ENCODE peak calls at places on chromosomes 13 and 19, in seven cellular contexts. A is Panc1, Q is RWPE2, X is heart right ventricle, K is lower lobe of right lung, T is psoas muscle, R is IMR-90. D is an unnamed sample.
A peak's percentile ranks its signal among the peaks of the same experiment; 100 is the strongest.

GRCh38 chr13:95300625-95301134 is 571 bp downstream of the ABCC4 start:
- ATAC-seq in A (peak; percentile 70), Q (peak; percentile 40), X (peak; percentile 62), K (peak; percentile 46), T (peak; percentile 31), R (peak; percentile 64), D (peak; percentile 35)

GRCh38 chr13:51638497-51638871 is 54.2 kb downstream of the WDFY2 start:
- ATAC-seq in A (peak; percentile 56), Q (peak; percentile 54), X (no peak), K (no peak), T (no peak), R (no peak), D (no peak)

GRCh38 chr19:47560999-47561398 is 11.9 kb downstream of the ZNF541 start:
- ATAC-seq in A (no peak), Q (no peak), X (no peak), K (no peak), T (no peak), R (no peak), D (no peak)

GRCh38 chr19:57099199-57099661 is 20.6 kb upstream of the USP29 start:
- ATAC-seq in A (peak; percentile 88), Q (peak; percentile 38), X (peak; percentile 85), K (peak; percentile 83), T (no peak), R (peak; percentile 73), D (peak; percentile 46)

GRCh38 chr13:53105881-53106280 is 77.3 kb downstream of the OLFM4 start:
- ATAC-seq in A (no peak), Q (no peak), X (no peak), K (no peak), T (no peak), R (no peak), D (no peak)

GRCh38 chr19:5851302-5851701 is at the start of gene FUT3:
- ATAC-seq in A (no peak), Q (peak; percentile 58), X (no peak), K (peak; percentile 92), T (no peak), R (no peak), D (no peak)

GRCh38 chr19:39949026-39949747 is 14.8 kb upstream of the FCGBP start:
- ATAC-seq in A (peak; percentile 1), Q (no peak), X (no peak), K (no peak), T (no peak), R (no peak), D (no peak)

GRCh38 chr13:19685445-19685844 is 52.0 kb downstream of the MPHOSPH8 start:
- ATAC-seq in A (no peak), Q (no peak), X (no peak), K (no peak), T (no peak), R (no peak), D (no peak)

GRCh38 chr19:44846455-44847143 is 502 bp downstream of the NECTIN2 start:
- ATAC-seq in A (no peak), Q (no peak), X (no peak), K (no peak), T (no peak), R (no peak), D (no peak)

DNA sequence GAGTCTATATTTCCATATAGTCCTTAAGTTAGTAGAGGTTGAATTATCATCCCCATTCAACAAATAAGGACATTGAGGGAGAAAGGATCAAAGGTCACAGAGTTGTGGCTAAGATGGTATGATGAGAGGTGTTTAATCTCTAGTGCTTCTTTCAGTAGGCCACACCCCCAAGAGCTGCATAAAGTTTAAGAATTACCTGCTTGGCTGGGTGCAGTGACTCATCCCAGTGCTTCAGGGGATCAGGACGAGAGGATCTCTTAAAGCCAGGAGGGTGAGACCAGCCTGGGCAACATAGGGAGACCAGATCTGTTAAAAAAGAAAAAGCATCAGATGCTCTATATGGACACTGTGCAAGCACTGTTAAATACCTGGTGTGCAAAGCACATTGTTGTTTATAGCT is 560.0 kb upstream of the KLHL1 start:
- ATAC-seq in A (no peak), Q (peak; percentile 92), X (no peak), K (peak; percentile 84), T (no peak), R (no peak), D (no peak)
- H3K27ac ChIP-seq in A (no peak overlapping the region), Q (no peak overlapping the region), X (no peak overlapping the region), K (no peak overlapping the region), T (no peak overlapping the region), R (no peak overlapping the region), D (no peak overlapping the region)

GRCh38 chr19:27846944-27847343 is 1366.0 kb downstream of the UQCRFS1 start:
- ATAC-seq in A (no peak), Q (no peak), X (no peak), K (no peak), T (no peak), R (no peak), D (no peak)

GRCh38 chr19:27851543-27852060 is 1361.3 kb downstream of the UQCRFS1 start:
- ATAC-seq in A (no peak), Q (no peak), X (no peak), K (no peak), T (no peak), R (no peak), D (no peak)

GRCh38 chr19:27851002-27851481 is 1361.9 kb downstream of the UQCRFS1 start:
- ATAC-seq in A (no peak), Q (no peak), X (no peak), K (no peak), T (no peak), R (no peak), D (no peak)
- H3K4me1 ChIP-seq in A (no peaks in the 10 kb centered on the region), Q (no peaks in the 10 kb centered on the region), X (no peaks in the 10 kb centered on the region), K (no peaks in the 10 kb centered on the region), T (no peaks in the 10 kb centered on the region), R (no peaks in the 10 kb centered on the region), D (no peaks in the 10 kb centered on the region)

GRCh38 chr19:41902594-41902993 is 19.6 kb downstream of the ARHGEF1 start:
- ATAC-seq in A (no peak), Q (no peak), X (no peak), K (no peak), T (no peak), R (no peak), D (no peak)
- H3K4me3 ChIP-seq in A (no peak overlapping the region), Q (no peak overlapping the region), X (no peak overlapping the region), K (no peak overlapping the region), T (no peak overlapping the region), R (no peak overlapping the region), D (no peak overlapping the region)

GRCh38 chr19:10924597-10924996 is 3.8 kb downstream of the YIPF2 start:
- ATAC-seq in A (no peak), Q (no peak), X (no peak), K (no peak), T (no peak), R (no peak), D (no peak)

GRCh38 chr19:10928563-10929401 is at the start of the genes TIMM29 and YIPF2:
- ATAC-seq in A (peak; percentile 94), Q (peak; percentile 89), X (peak; percentile 94), K (peak; percentile 97), T (peak; percentile 92), R (peak; percentile 90), D (peak; percentile 98)

GRCh38 chr19:10927691-10928562 is 512 bp downstream of the YIPF2 start:
- ATAC-seq in A (peak; percentile 36), Q (peak; percentile 17), X (peak; percentile 13), K (peak; percentile 0), T (peak; percentile 0), R (peak; percentile 12), D (peak; percentile 0)

GRCh38 chr19:10923503-10924076 is 4.8 kb downstream of the YIPF2 start:
- ATAC-seq in A (no peak), Q (no peak), X (no peak), K (no peak), T (no peak), R (no peak), D (no peak)

DNA sequence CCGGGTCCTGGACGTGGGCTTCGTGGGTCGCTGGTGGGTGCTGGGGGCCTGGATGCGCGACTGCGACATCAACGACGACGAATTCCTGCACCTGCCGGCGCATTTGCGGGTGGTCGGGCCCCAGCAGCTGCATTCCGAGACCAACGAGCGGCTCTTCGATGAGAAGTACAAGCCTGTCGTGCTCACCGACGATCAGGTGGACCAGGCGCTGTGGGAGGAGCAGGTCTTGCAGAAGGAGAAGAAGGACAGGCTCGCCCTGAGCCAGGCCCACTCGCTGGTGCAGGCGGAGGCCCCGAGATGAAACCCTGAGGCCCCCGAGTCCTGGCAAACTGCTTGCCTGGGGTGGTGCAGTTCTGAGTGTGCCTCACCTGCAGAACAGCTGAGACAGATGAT is 787 bp downstream of the TIMM29 start:
- ATAC-seq in A (no peak), Q (no peak), X (no peak), K (no peak), T (no peak), R (no peak), D (no peak)
- H3K27ac ChIP-seq in A (peak overlapping the region; percentile 70), Q (peak overlapping the region; percentile 41), X (peak overlapping the region; percentile 83), K (peak overlapping the region; percentile 87), T (peak overlapping the region; percentile 84), R (peak overlapping the region; percentile 47), D (peak overlapping the region; percentile 87)

GRCh38 chr19:10568444-10568825 is 344 bp downstream of the CDKN2D start:
- ATAC-seq in A (peak; percentile 34), Q (peak; percentile 25), X (no peak), K (peak; percentile 0), T (no peak), R (peak; percentile 5), D (no peak)
- H3K4me1 ChIP-seq in A (peaks cover 23% of the 10 kb centered on the region), Q (peaks cover 4% of the 10 kb centered on the region), X (peaks cover 46% of the 10 kb centered on the region), K (peaks cover 33% of the 10 kb centered on the region), T (peaks cover 38% of the 10 kb centered on the region), R (peaks cover 2% of the 10 kb centered on the region), D (peaks cover 28% of the 10 kb centered on the region)

GRCh38 chr19:54388001-54388802 is 23.5 kb upstream of the LAIR1 start:
- ATAC-seq in A (peak; percentile 75), Q (peak; percentile 53), X (peak; percentile 26), K (peak; percentile 45), T (no peak), R (peak; percentile 56), D (no peak)
- H3K4me3 ChIP-seq in A (peak overlapping the region; percentile 31), Q (no peak overlapping the region), X (no peak overlapping the region), K (peak overlapping the region; percentile 49), T (peak overlapping the region; percentile 46), R (peak overlapping the region; percentile 37), D (no peak overlapping the region)

GRCh38 chr13:98364648-98365047 is 187.6 kb upstream of the RNF113B start:
- ATAC-seq in A (no peak), Q (no peak), X (no peak), K (no peak), T (no peak), R (no peak), D (no peak)

GRCh38 chr13:98368019-98368418 is 190.9 kb upstream of the RNF113B start:
- ATAC-seq in A (no peak), Q (no peak), X (no peak), K (no peak), T (no peak), R (peak; percentile 53), D (no peak)

GRCh38 chr13:98366959-98367358 is 189.9 kb upstream of the RNF113B start:
- ATAC-seq in A (no peak), Q (no peak), X (no peak), K (no peak), T (no peak), R (no peak), D (no peak)

GRCh38 chr13:98363326-98363725 is 186.3 kb upstream of the RNF113B start:
- ATAC-seq in A (no peak), Q (no peak), X (no peak), K (no peak), T (no peak), R (no peak), D (no peak)

GRCh38 chr13:98365291-98365690 is 188.2 kb upstream of the RNF113B start:
- ATAC-seq in A (no peak), Q (peak; percentile 33), X (no peak), K (no peak), T (no peak), R (no peak), D (no peak)
- H3K27ac ChIP-seq in A (no peak overlapping the region), Q (no peak overlapping the region), X (no peak overlapping the region), K (no peak overlapping the region), T (no peak overlapping the region), R (no peak overlapping the region), D (no peak overlapping the region)